ENCODE peak calls at places on chromosomes 6 and 20, in seven cellular contexts. E, U, Z, Y, S, R and G are unnamed samples.

GRCh38 chr6:134517145-134517658 is 199.3 kb upstream of the SGK1 start:
- DNase-seq in Y (peak; percentile 50), Z (peak; percentile 70), S (peak; percentile 87), U (peak; percentile 75), E (peak; percentile 98), R (peak; percentile 96), G (no peak)

GRCh38 chr6:21447987-21448386 is 145.6 kb upstream of the SOX4 start:
- DNase-seq in S (no peak), Z (no peak), Y (no peak), U (no peak), R (no peak), E (no peak), G (no peak)

GRCh38 chr6:45187841-45188240 is 140.3 kb upstream of the RUNX2 start:
- DNase-seq in Y (no peak), R (peak; percentile 66), S (no peak), U (no peak), E (peak; percentile 78), Z (no peak), G (no peak)

GRCh38 chr20:62739581-62740285 is 31.1 kb downstream of the NTSR1 start:
- DNase-seq in Y (no peak), Z (peak; percentile 61), U (no peak), S (peak; percentile 65), R (no peak), E (no peak), G (no peak)

GRCh38 chr20:25600632-25601031 is 15.3 kb upstream of the NINL start:
- DNase-seq in R (peak; percentile 44), Y (no peak), S (no peak), Z (no peak), U (no peak), E (peak; percentile 83), G (no peak)

GRCh38 chr6:158571826-158572652 is 12.1 kb downstream of the TMEM181 start:
- DNase-seq in U (no peak), E (no peak), Z (peak; percentile 78), R (no peak), Y (no peak), S (peak; percentile 80), G (no peak)

GRCh38 chr6:34182751-34183531 is 37.1 kb upstream of the GRM4 start:
- DNase-seq in Z (no peak), U (no peak), E (no peak), R (no peak), Y (no peak), S (no peak), G (peak; percentile 98)

GRCh38 chr20:25302596-25302995 is 54.7 kb downstream of the PYGB start:
- DNase-seq in Y (no peak), Z (no peak), R (no peak), E (no peak), S (no peak), U (no peak), G (no peak)

GRCh38 chr6:48315051-48315719 is 204.2 kb upstream of the PTCHD4 start:
- DNase-seq in Z (no peak), Y (no peak), R (no peak), S (no peak), U (no peak), E (no peak), G (no peak)

GRCh38 chr6:89368107-89368506 is 15.6 kb upstream of the UBE2J1 start:
- DNase-seq in S (peak; percentile 53), Y (peak; percentile 81), E (peak; percentile 73), U (peak; percentile 60), Z (peak; percentile 28), R (peak; percentile 70), G (no peak)

GRCh38 chr6:157690441-157691210 is 132.4 kb upstream of the SNX9 start:
- DNase-seq in Z (no peak), E (no peak), U (no peak), R (no peak), Y (no peak), S (no peak), G (no peak)

GRCh38 chr6:170438402-170438753 is 114.7 kb downstream of the PSMB1 start:
- DNase-seq in R (peak; percentile 97), S (peak; percentile 79), Z (peak; percentile 85), E (peak; percentile 99), U (peak; percentile 86), Y (peak; percentile 96), G (no peak)

GRCh38 chr20:61744691-61745396 is 320.8 kb downstream of the TAF4 start:
- DNase-seq in U (no peak), S (peak; percentile 31), Y (no peak), Z (no peak), R (peak; percentile 14), E (peak; percentile 63), G (no peak)

GRCh38 chr6:128491643-128492206 is 28.7 kb downstream of the PTPRK start:
- DNase-seq in Y (peak; percentile 26), R (peak; percentile 92), U (peak; percentile 79), Z (no peak), S (no peak), E (peak; percentile 89), G (peak; percentile 61)

GRCh38 chr6:35218021-35218420 is 4.3 kb downstream of the SCUBE3 start:
- DNase-seq in E (peak; percentile 54), U (peak; percentile 19), R (peak; percentile 47), Y (no peak), S (no peak), Z (no peak), G (no peak)

GRCh38 chr6:138036111-138036510 is 71.1 kb downstream of the PERP start:
- DNase-seq in E (no peak), S (no peak), Y (no peak), R (no peak), U (no peak), Z (peak; percentile 73), G (no peak)

GRCh38 chr6:116557863-116558262 is 4.3 kb downstream of the CALHM4 start:
- DNase-seq in S (no peak), E (peak; percentile 98), U (peak; percentile 62), R (peak; percentile 97), Z (peak; percentile 60), Y (no peak), G (no peak)

GRCh38 chr20:36465109-36466080 is 75.9 kb upstream of the MYL9 start:
- DNase-seq in Y (peak; percentile 53), R (peak; percentile 55), Z (peak; percentile 64), S (no peak), E (peak; percentile 85), U (peak; percentile 44), G (no peak)

GRCh38 chr20:36468149-36469000 is 72.9 kb upstream of the MYL9 start:
- DNase-seq in R (no peak), E (no peak), S (no peak), Z (no peak), U (peak; percentile 48), Y (no peak), G (no peak)

GRCh38 chr20:36467076-36467999 is 74.0 kb upstream of the MYL9 start:
- DNase-seq in S (peak; percentile 64), Y (no peak), Z (no peak), E (peak; percentile 56), U (peak; percentile 64), R (no peak), G (peak; percentile 60)

GRCh38 chr20:36463212-36464061 is 77.9 kb upstream of the MYL9 start:
- DNase-seq in Y (no peak), E (no peak), Z (no peak), R (no peak), U (peak; percentile 20), S (no peak), G (no peak)

DNA sequence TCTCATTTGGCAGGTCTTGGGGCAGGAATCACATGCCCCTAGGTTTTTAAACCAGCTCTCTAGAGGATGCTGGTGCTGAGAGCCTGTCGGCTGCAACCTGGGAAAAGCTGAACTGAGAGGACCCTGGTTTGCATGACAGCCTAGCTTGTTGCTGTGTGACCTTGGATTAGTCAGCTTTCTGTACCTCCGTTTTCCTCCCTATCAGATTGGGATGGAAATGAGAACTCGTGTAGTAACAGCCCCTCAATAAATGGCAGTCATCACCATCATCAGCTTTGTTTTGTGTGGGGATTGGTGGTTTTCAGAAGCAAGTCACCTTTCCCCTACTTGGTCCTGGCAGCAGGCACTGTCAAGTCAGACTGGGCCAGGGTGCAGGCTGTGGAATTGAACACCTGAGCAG is 75.2 kb upstream of the MYL9 start:
- DNase-seq in S (no peak), U (peak; percentile 24), Z (no peak), E (no peak), R (no peak), Y (no peak), G (no peak)
- H3K4me3 ChIP-seq in S (no peak overlapping the region), U (no peak overlapping the region), Z (no peak overlapping the region), E (no peak overlapping the region), R (no peak overlapping the region), Y (no peak overlapping the region), G (no peak overlapping the region)

GRCh38 chr6:85405175-85405852 is 44.6 kb upstream of the NT5E start:
- DNase-seq in E (peak; percentile 38), S (no peak), Z (no peak), U (no peak), Y (no peak), R (no peak), G (peak; percentile 61)

GRCh38 chr6:85405853-85406198 is 44.1 kb upstream of the NT5E start:
- DNase-seq in U (peak; percentile 16), Y (no peak), Z (no peak), E (no peak), S (no peak), R (no peak), G (no peak)

GRCh38 chr6:85406641-85407075 is 43.2 kb upstream of the NT5E start:
- DNase-seq in S (no peak), E (no peak), U (no peak), Z (no peak), Y (no peak), R (no peak), G (no peak)

GRCh38 chr6:85404497-85405174 is 45.2 kb upstream of the NT5E start:
- DNase-seq in U (peak; percentile 93), S (no peak), Z (peak; percentile 60), R (peak; percentile 89), E (peak; percentile 87), Y (no peak), G (no peak)

GRCh38 chr6:85408039-85408438 is 41.8 kb upstream of the NT5E start:
- DNase-seq in U (no peak), S (no peak), Y (no peak), Z (no peak), E (no peak), R (no peak), G (no peak)
- H3K4me3 ChIP-seq in U (no peak overlapping the region), S (no peak overlapping the region), Y (no peak overlapping the region), Z (no peak overlapping the region), E (no peak overlapping the region), R (no peak overlapping the region), G (no peak overlapping the region)

GRCh38 chr6:37259191-37259590 is 1.2 kb upstream of the TMEM217 start:
- DNase-seq in Y (no peak), Z (no peak), R (no peak), U (peak; percentile 89), E (peak; percentile 45), S (no peak), G (no peak)
- H3K4me3 ChIP-seq in Y (no peak overlapping the region), Z (peak overlapping the region; percentile 95), R (peak overlapping the region; percentile 69), U (peak overlapping the region; percentile 80), E (peak overlapping the region; percentile 98), S (no peak overlapping the region), G (peak overlapping the region; percentile 91)

GRCh38 chr6:91500689-91501303 is 913.9 kb upstream of the MAP3K7 start:
- DNase-seq in Y (no peak), Z (no peak), S (no peak), E (no peak), R (no peak), U (no peak), G (no peak)

GRCh38 chr6:91498576-91498975 is 911.7 kb upstream of the MAP3K7 start:
- DNase-seq in E (no peak), S (no peak), U (no peak), Y (no peak), Z (no peak), R (no peak), G (no peak)

DNA sequence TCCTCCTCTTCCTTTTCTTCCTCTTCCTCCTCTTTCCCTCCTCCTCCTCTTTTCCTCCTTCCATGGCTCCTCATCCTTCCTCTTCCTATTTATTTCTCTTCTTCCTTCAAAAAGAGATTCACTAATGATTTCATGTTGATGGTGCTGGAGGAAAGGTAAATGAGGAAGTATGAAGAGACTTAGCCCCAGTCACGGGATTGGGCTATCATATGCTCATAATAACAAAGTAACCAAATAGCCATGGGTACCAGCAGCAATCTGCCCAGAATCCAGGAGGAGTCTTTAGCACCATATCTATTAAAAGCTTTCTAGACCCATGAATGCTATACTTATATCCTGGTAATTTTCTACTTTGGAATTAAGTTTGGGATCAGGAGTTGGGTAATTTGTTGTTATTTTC is 910.9 kb upstream of the MAP3K7 start:
- DNase-seq in E (no peak), S (no peak), Z (no peak), Y (no peak), R (no peak), U (no peak), G (no peak)
- H3K4me3 ChIP-seq in E (no peak overlapping the region), S (no peak overlapping the region), Z (no peak overlapping the region), Y (no peak overlapping the region), R (no peak overlapping the region), U (no peak overlapping the region), G (no peak overlapping the region)